ENCODE peak calls at places on chromosomes 12 and 14, in four cellular contexts. K is ovary, R is A549, D is sigmoid colon. J is an unnamed sample.

GRCh38 chr12:65876898-65877721 is 52.8 kb downstream of the HMGA2 start:
- DNase-seq in R (no peak), K (peak; percentile 53), D (no peak), J (no peak)

GRCh38 chr14:52650774-52651173 is 44.6 kb downstream of the ERO1A start:
- DNase-seq in R (no peak), K (no peak), D (no peak), J (no peak)

GRCh38 chr12:8948711-8949524 is 527 bp downstream of the M6PR start:
- DNase-seq in K (peak; percentile 37), D (no peak), R (peak; percentile 28), J (no peak)

GRCh38 chr14:50745401-50746058 is 77.4 kb upstream of the SAV1 start:
- DNase-seq in K (no peak), R (no peak), D (no peak), J (no peak)

GRCh38 chr14:97331058-97331457 is 533.9 kb downstream of the VRK1 start:
- DNase-seq in R (no peak), D (no peak), K (no peak), J (no peak)

GRCh38 chr12:16076553-16076952 is 165.4 kb downstream of the DERA start:
- DNase-seq in R (peak; percentile 28), K (no peak), D (no peak), J (no peak)

GRCh38 chr12:93256258-93256969 is 121.3 kb upstream of the NUDT4 start:
- DNase-seq in R (no peak), K (no peak), D (no peak), J (no peak)

GRCh38 chr14:86541969-86542368 is 1012.0 kb downstream of the FLRT2 start:
- DNase-seq in R (no peak), K (no peak), D (no peak), J (no peak)

GRCh38 chr12:19397534-19397933 is 41.8 kb upstream of the AEBP2 start:
- DNase-seq in R (no peak), D (no peak), K (no peak), J (no peak)

GRCh38 chr12:19130224-19131019 is 889 bp downstream of the PLEKHA5 start:
- DNase-seq in D (peak; percentile 70), R (peak; percentile 31), K (peak; percentile 60), J (peak; percentile 9)

GRCh38 chr12:78385541-78385940 is 479.0 kb upstream of the SYT1 start:
- DNase-seq in R (no peak), K (no peak), D (no peak), J (no peak)

GRCh38 chr12:56838602-56839488 is 75.7 kb downstream of the HSD17B6 start:
- DNase-seq in R (no peak), K (no peak), D (no peak), J (no peak)

GRCh38 chr14:74932401-74932901 is 9.4 kb upstream of the RPS6KL1 start:
- DNase-seq in R (no peak), D (no peak), K (no peak), J (no peak)

GRCh38 chr12:121537814-121538698 is 42.8 kb downstream of the KDM2B start:
- DNase-seq in D (peak; percentile 64), K (peak; percentile 50), R (no peak), J (no peak)

GRCh38 chr14:63986789-63987533 is 134.2 kb downstream of the SYNE2 start:
- DNase-seq in D (no peak), K (no peak), R (no peak), J (no peak)

GRCh38 chr14:94180655-94181271 is 6.6 kb downstream of the PPP4R4 start:
- DNase-seq in D (no peak), K (no peak), R (peak; percentile 18), J (no peak)

GRCh38 chr12:130240831-130241590 is 78.7 kb downstream of the FZD10 start:
- DNase-seq in R (no peak), K (no peak), D (no peak), J (no peak)

GRCh38 chr12:71755146-71755892 is 656 bp downstream of the RAB21 start:
- DNase-seq in R (peak; percentile 36), D (peak; percentile 77), K (peak; percentile 35), J (peak; percentile 60)

GRCh38 chr12:8914716-8915526 is 612 bp downstream of the PHC1 start:
- DNase-seq in R (peak; percentile 70), D (peak; percentile 77), K (peak; percentile 59), J (peak; percentile 57)

GRCh38 chr14:73865536-73866113 is 14.0 kb downstream of the PTGR2 start:
- DNase-seq in R (no peak), D (no peak), K (no peak), J (no peak)

GRCh38 chr12:92414383-92415065 is 268.9 kb upstream of the BTG1 start:
- DNase-seq in D (no peak), K (no peak), R (no peak), J (no peak)

GRCh38 chr14:48323655-48324054 is 648.2 kb upstream of the MDGA2 start:
- DNase-seq in K (no peak), R (no peak), D (no peak), J (no peak)

GRCh38 chr12:63496654-63497053 is 171.6 kb downstream of the DPY19L2 start:
- DNase-seq in K (no peak), D (no peak), R (no peak), J (no peak)

GRCh38 chr12:76614364-76614763 is 54.8 kb upstream of the OSBPL8 start:
- DNase-seq in R (no peak), D (no peak), K (no peak), J (no peak)

GRCh38 chr12:43550831-43551270 is 1.2 kb downstream of the ADAMTS20 start:
- DNase-seq in D (no peak), R (no peak), K (no peak), J (no peak)

GRCh38 chr12:91367234-91367849 is 184.7 kb upstream of the DCN start:
- DNase-seq in D (no peak), K (no peak), R (peak; percentile 23), J (no peak)

GRCh38 chr12:68364893-68365725 is 32.9 kb upstream of the MDM1 start:
- DNase-seq in D (peak; percentile 95), R (peak; percentile 96), K (peak; percentile 76), J (peak; percentile 59)

GRCh38 chr12:75721790-75722189 is 210.4 kb upstream of the KRR1 start:
- DNase-seq in K (no peak), R (no peak), D (no peak), J (no peak)

GRCh38 chr14:56874375-56874774 is 64.1 kb upstream of the OTX2 start:
- DNase-seq in R (peak; percentile 7), D (no peak), K (no peak), J (no peak)

GRCh38 chr12:108029081-108029790 is 99.9 kb upstream of the WSCD2 start:
- DNase-seq in D (no peak), K (no peak), R (no peak), J (no peak)

GRCh38 chr12:23757541-23757962 is 191.9 kb downstream of the SOX5 start:
- DNase-seq in D (no peak), K (no peak), R (no peak), J (no peak)

GRCh38 chr14:55025948-55026347 is 951 bp downstream of the WDHD1 start:
- DNase-seq in D (no peak), K (no peak), R (no peak), J (no peak)

GRCh38 chr14:60665178-60665555 is 15.9 kb upstream of the SIX1 start:
- DNase-seq in D (no peak), K (no peak), R (no peak), J (no peak)

GRCh38 chr14:38261620-38262019 is 5.7 kb upstream of the CLEC14A start:
- DNase-seq in R (no peak), D (no peak), K (no peak), J (no peak)

GRCh38 chr12:2179953-2180736 is 127.4 kb downstream of the CACNA1C start:
- DNase-seq in D (peak; percentile 94), R (peak; percentile 31), K (peak; percentile 73), J (no peak)

GRCh38 chr14:32841698-32842097 is 97.0 kb upstream of the NPAS3 start:
- DNase-seq in D (no peak), K (no peak), R (no peak), J (no peak)

GRCh38 chr12:83008703-83009102 is 322.0 kb downstream of the TMTC2 start:
- DNase-seq in K (no peak), R (no peak), D (no peak), J (no peak)

DNA sequence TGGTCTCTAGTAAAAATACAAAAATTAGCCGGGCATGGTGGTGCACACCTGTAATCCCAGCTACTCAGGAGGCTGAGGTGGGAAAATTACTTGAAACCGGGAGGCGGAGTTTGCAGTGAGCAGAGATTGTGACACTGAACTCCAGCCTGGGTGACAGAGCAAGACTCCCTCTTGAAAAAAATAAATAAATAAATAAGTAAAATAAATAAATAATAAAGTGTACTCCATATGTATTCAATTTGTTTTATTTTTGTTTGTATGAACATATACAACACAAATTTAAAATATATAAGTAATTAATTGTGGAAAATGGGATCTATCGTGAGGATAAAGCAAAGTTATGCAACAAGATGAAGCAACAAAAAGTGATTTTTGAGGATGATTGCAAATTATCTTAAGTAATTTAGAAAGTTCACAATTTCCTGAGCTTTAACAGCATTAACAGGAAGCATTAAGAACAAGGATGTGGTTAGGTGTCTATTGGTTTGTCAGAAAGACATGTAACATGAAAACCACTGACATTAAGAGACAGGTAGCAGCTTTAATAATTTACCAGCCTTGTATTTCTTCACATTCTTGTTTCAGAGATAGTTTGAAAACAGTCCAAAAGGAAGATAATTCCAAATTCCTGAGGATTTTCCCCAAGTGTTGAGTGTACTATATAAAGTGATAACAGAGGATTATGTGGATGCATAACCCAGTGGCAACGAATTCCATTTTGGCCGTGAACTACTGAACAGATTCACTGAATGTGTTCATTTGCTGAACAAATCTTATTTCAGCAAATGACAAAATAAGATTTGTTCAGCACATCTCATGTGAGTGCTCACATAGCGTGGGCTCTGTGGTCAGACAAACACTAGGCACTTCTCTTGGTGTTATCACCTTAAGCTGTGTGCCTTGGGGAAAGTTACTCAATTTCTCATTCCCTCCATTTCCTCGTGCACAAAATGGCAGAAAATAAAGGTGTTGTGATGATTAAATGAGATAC is 68.6 kb upstream of the RESF1 start:
- DNase-seq in K (no peak), R (no peak), D (no peak), J (no peak)
- H3K9me3 ChIP-seq in K (no peaks in the 10 kb centered on the region), R (peaks cover 7% of the 10 kb centered on the region), D (no peaks in the 10 kb centered on the region), J (peaks cover 11% of the 10 kb centered on the region)

GRCh38 chr14:62505045-62505444 is 540.2 kb downstream of the KCNH5 start:
- DNase-seq in D (no peak), R (no peak), K (no peak), J (no peak)

GRCh38 chr14:62497708-62498107 is 547.5 kb downstream of the KCNH5 start:
- DNase-seq in K (no peak), D (no peak), R (no peak), J (no peak)

GRCh38 chr14:62501021-62501750 is 544.1 kb downstream of the KCNH5 start:
- DNase-seq in D (no peak), K (no peak), R (no peak), J (no peak)
- H3K9me3 ChIP-seq in D (no peaks in the 10 kb centered on the region), K (no peaks in the 10 kb centered on the region), R (peaks cover 3% of the 10 kb centered on the region), J (no peaks in the 10 kb centered on the region)

GRCh38 chr12:31217356-31218130 is 108.4 kb downstream of the SINHCAF start:
- DNase-seq in D (peak; percentile 57), K (no peak), R (no peak), J (no peak)
- H3K9me3 ChIP-seq in D (no peaks in the 10 kb centered on the region), K (no peaks in the 10 kb centered on the region), R (no peaks in the 10 kb centered on the region), J (no peaks in the 10 kb centered on the region)

GRCh38 chr12:47614521-47614920 is 91.3 kb downstream of the RPAP3 start:
- DNase-seq in R (no peak), K (no peak), D (no peak), J (no peak)

GRCh38 chr12:47615711-47616110 is 90.1 kb downstream of the RPAP3 start:
- DNase-seq in R (no peak), K (no peak), D (no peak), J (no peak)

GRCh38 chr12:47609806-47610205 is 96.0 kb downstream of the RPAP3 start:
- DNase-seq in R (no peak), K (no peak), D (no peak), J (no peak)

GRCh38 chr12:47612953-47613352 is 92.9 kb downstream of the RPAP3 start:
- DNase-seq in R (no peak), D (no peak), K (no peak), J (no peak)

GRCh38 chr12:47610847-47611246 is 95.0 kb downstream of the RPAP3 start:
- DNase-seq in K (no peak), D (no peak), R (no peak), J (no peak)
- H3K9me3 ChIP-seq in K (no peaks in the 10 kb centered on the region), D (no peaks in the 10 kb centered on the region), R (peaks cover 56% of the 10 kb centered on the region), J (no peaks in the 10 kb centered on the region)

J was measured in T-helper 17 cell.